ENCODE peak calls at places on chromosomes 7 and 10, in seven cellular contexts. C is neural progenitor cell, Z is OCI-LY7, W is SK-N-SH, M is hepatocyte, P is PC-3, H is HCT116. G is an unnamed sample.

GRCh38 chr7:80249619-80250305 is 115.1 kb downstream of the GNAI1 start:
- DNase-seq in C (no peak), Z (no peak), W (no peak), M (no peak), P (no peak), H (no peak), G (no peak)

GRCh38 chr10:20017961-20018360 is 201.7 kb downstream of the PLXDC2 start:
- DNase-seq in C (no peak), Z (no peak), W (no peak), M (no peak), P (no peak), H (no peak), G (no peak)

GRCh38 chr10:13340068-13340467 is 8.0 kb downstream of the SEPHS1 start:
- DNase-seq in C (no peak), Z (no peak), W (peak), M (no peak), P (no peak), H (no peak), G (no peak)

GRCh38 chr7:70674268-70675025 is 457.5 kb upstream of the GALNT17 start:
- DNase-seq in C (no peak), Z (no peak), W (no peak), M (no peak), P (no peak), H (no peak), G (no peak)

GRCh38 chr10:91190388-91190870 is 30.0 kb upstream of the PCGF5 start:
- DNase-seq in C (no peak), Z (no peak), W (no peak), M (no peak), P (no peak), H (no peak), G (no peak)

GRCh38 chr7:138545123-138545522 is 85.1 kb downstream of the TRIM24 start:
- DNase-seq in C (no peak), Z (no peak), W (no peak), M (no peak), P (peak), H (no peak), G (no peak)

GRCh38 chr7:27603813-27604212 is 58.9 kb downstream of the HIBADH start:
- DNase-seq in C (peak), Z (no peak), W (no peak), M (no peak), P (no peak), H (no peak), G (peak)

GRCh38 chr10:72688208-72688651 is 3.7 kb upstream of the MCU start:
- DNase-seq in C (no peak), Z (no peak), W (no peak), M (peak), P (peak), H (no peak), G (no peak)

GRCh38 chr10:92640110-92640509 is 47.2 kb downstream of the KIF11 start:
- DNase-seq in C (no peak), Z (no peak), W (no peak), M (no peak), P (peak), H (peak), G (no peak)

GRCh38 chr10:13632407-13632806 is 45.6 kb downstream of the PRPF18 start:
- DNase-seq in C (no peak), Z (no peak), W (no peak), M (no peak), P (no peak), H (no peak), G (no peak)

GRCh38 chr10:32150532-32151101 is 94.4 kb upstream of the KIF5B start:
- DNase-seq in C (no peak), Z (no peak), W (no peak), M (no peak), P (no peak), H (no peak), G (no peak)

GRCh38 chr10:132460071-132460470 is 63.1 kb downstream of the PWWP2B start:
- DNase-seq in C (no peak), Z (no peak), W (no peak), M (no peak), P (no peak), H (no peak), G (no peak)

GRCh38 chr7:112254166-112254565 is 47.7 kb downstream of the ZNF277 start:
- DNase-seq in C (no peak), Z (no peak), W (no peak), M (no peak), P (peak), H (no peak), G (no peak)

GRCh38 chr10:97778452-97779302 is 6.9 kb upstream of the SFRP5 start:
- DNase-seq in C (peak), Z (no peak), W (no peak), M (no peak), P (no peak), H (no peak), G (peak)

DNA sequence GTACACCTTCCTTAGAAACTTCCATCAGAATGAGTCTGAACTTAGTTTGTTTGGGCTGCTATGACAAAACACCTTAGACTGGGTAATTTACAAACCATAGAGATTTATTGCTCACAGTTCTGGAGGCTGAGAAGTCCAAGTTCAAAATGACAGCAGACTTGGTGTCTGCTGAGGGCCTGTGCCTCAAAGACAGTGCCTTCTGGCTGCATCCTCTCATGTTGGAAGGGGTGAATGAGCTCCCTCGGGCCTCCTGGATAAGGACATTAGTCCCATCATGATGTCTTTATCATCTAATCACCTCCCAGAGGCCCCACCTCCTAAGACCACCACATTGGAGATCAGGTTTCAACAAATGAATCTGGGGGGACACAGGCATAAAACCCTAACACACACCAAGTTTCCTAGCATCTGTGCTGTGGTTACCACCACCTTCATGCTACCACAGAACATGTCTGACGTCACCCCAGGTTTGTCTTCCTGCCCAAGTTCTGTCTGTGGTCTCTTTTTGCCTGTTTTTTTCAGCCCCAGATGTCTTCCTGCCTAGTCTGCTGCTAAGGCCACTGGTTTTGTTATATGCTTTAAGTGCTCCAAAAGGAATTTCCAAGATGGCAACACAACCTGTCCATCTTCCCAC is 150.9 kb upstream of the COBL start:
- DNase-seq in C (no peak), Z (no peak), W (no peak), M (no peak), P (no peak), H (no peak), G (no peak)
- TF ChIP-seq EZH2phosphoT487 in C (no peak), Z (no peak), W (no peak), M (no peak), P (no peak), H (no peak), G (no peak)

GRCh38 chr10:61175331-61175730 is 231.3 kb upstream of the RHOBTB1 start:
- DNase-seq in C (no peak), Z (no peak), W (peak), M (no peak), P (no peak), H (no peak), G (no peak)
- TF ChIP-seq EZH2phosphoT487 in C (no peak), Z (no peak), W (no peak), M (no peak), P (no peak), H (no peak), G (no peak)

GRCh38 chr10:127922675-127923366 is 15.9 kb downstream of the PTPRE start:
- DNase-seq in C (no peak), Z (no peak), W (peak), M (peak), P (peak), H (peak), G (no peak)

GRCh38 chr10:127928021-127928806 is 21.3 kb downstream of the PTPRE start:
- DNase-seq in C (no peak), Z (no peak), W (peak), M (peak), P (peak), H (no peak), G (no peak)

GRCh38 chr10:127923646-127924045 is 16.7 kb downstream of the PTPRE start:
- DNase-seq in C (no peak), Z (no peak), W (peak), M (no peak), P (no peak), H (no peak), G (no peak)

GRCh38 chr10:127925471-127926207 is 18.7 kb downstream of the PTPRE start:
- DNase-seq in C (peak), Z (no peak), W (no peak), M (no peak), P (no peak), H (no peak), G (no peak)

DNA sequence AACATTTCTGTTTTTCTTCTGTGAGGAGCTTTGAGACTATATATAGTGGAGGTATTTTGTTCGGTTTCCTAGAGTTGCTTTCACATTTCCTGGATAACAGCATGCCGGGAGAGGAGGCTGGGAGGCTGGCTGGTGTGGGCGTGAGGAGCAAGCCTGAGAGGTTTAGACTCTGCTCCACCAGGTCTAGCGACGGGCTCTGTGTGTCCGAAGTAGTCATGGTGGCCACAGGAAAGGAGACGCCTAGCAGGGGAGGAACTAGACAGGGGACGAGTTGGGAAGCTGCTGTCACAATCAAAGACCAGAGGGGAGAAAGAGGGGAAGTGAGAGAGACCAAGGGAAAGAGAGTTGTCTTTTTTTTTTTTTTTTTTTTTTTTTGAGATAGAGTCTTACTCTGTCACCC is 19.6 kb downstream of the PTPRE start:
- DNase-seq in C (no peak), Z (no peak), W (no peak), M (no peak), P (no peak), H (no peak), G (no peak)
- TF ChIP-seq EZH2phosphoT487 in C (no peak), Z (no peak), W (no peak), M (no peak), P (no peak), H (no peak), G (no peak)

GRCh38 chr10:119871881-119872609 is 598 bp downstream of the MCMBP start:
- DNase-seq in C (peak), Z (peak), W (peak), M (peak), P (peak), H (peak), G (peak)
- TF ChIP-seq EZH2phosphoT487 in C (no peak), Z (no peak), W (no peak), M (no peak), P (no peak), H (no peak), G (no peak)